ENCODE peak calls at places on chromosomes 7 and 10, in five cellular contexts. P is HCT116, D is GM23338, Q is hepatocyte, A is neural progenitor cell. I is an unnamed sample.

GRCh38 chr10:131899695-131900349 is 986 bp upstream of the PPP2R2D start:
- DNase-seq in D (peak), Q (no peak), P (no peak), A (peak), I (no peak)

GRCh38 chr7:100211342-100211780 is 8.4 kb upstream of the PVRIG start:
- DNase-seq in P (no peak), A (no peak), Q (no peak), D (no peak), I (no peak)

GRCh38 chr7:668139-668871 is 58.2 kb upstream of the DNAAF5 start:
- DNase-seq in P (no peak), Q (peak), A (no peak), D (no peak), I (peak)

GRCh38 chr10:51685768-51686167 is 13.6 kb downstream of the CSTF2T start:
- DNase-seq in D (no peak), Q (no peak), A (peak), P (no peak), I (peak)

GRCh38 chr10:43892062-43892765 is 243.5 kb upstream of the ZNF32 start:
- DNase-seq in D (no peak), A (no peak), P (no peak), Q (no peak), I (peak)

GRCh38 chr10:98664329-98665042 is 217.8 kb upstream of the HPS1 start:
- DNase-seq in D (peak), P (peak), A (peak), Q (no peak), I (peak)

GRCh38 chr10:8407561-8408021 is 353.1 kb downstream of the GATA3 start:
- DNase-seq in D (no peak), A (no peak), P (no peak), Q (no peak), I (no peak)

GRCh38 chr7:112449353-112449752 is 907 bp upstream of the IFRD1 start:
- DNase-seq in P (peak), A (no peak), D (no peak), Q (peak), I (peak)

GRCh38 chr10:8705415-8705814 is 650.9 kb downstream of the GATA3 start:
- DNase-seq in P (no peak), D (no peak), Q (no peak), A (no peak), I (no peak)

GRCh38 chr10:31650010-31650409 is 278.6 kb downstream of the ARHGAP12 start:
- DNase-seq in P (no peak), Q (peak), D (no peak), A (no peak), I (peak)

GRCh38 chr10:101442456-101442800 is 88.5 kb downstream of the BTRC start:
- DNase-seq in Q (no peak), P (no peak), D (no peak), A (no peak), I (no peak)

GRCh38 chr10:101446071-101446470 is 92.1 kb downstream of the BTRC start:
- DNase-seq in Q (no peak), A (peak), P (no peak), D (peak), I (no peak)

GRCh38 chr10:101446947-101447346 is 93.0 kb downstream of the BTRC start:
- DNase-seq in P (no peak), D (no peak), Q (no peak), A (no peak), I (no peak)

GRCh38 chr10:101444058-101444457 is 90.1 kb downstream of the BTRC start:
- DNase-seq in A (no peak), P (no peak), D (peak), Q (no peak), I (peak)

GRCh38 chr10:101444499-101444898 is 90.5 kb downstream of the BTRC start:
- DNase-seq in Q (no peak), P (no peak), A (no peak), D (no peak), I (no peak)
- TF ChIP-seq EZH2phosphoT487 in Q (no peak), P (no peak), A (no peak), D (no peak), I (no peak)

GRCh38 chr10:5461914-5462840 is 37.2 kb downstream of the CALML5 start:
- DNase-seq in P (no peak), D (peak), A (no peak), Q (no peak), I (peak)
- H2AFZ ChIP-seq in P (no peak), D (no peak), A (no peak), Q (no peak), I (no peak)

GRCh38 chr10:109149666-109150350 is 773.5 kb downstream of the XPNPEP1 start:
- DNase-seq in D (no peak), P (no peak), A (no peak), Q (no peak), I (no peak)
- TF ChIP-seq EZH2phosphoT487 in D (no peak), P (no peak), A (no peak), Q (no peak), I (no peak)

GRCh38 chr7:39606941-39607340 is 16.4 kb upstream of the RALA start:
- DNase-seq in Q (no peak), P (no peak), D (no peak), A (no peak), I (no peak)
- H2AFZ ChIP-seq in Q (no peak), P (no peak), D (no peak), A (no peak), I (no peak)

DNA sequence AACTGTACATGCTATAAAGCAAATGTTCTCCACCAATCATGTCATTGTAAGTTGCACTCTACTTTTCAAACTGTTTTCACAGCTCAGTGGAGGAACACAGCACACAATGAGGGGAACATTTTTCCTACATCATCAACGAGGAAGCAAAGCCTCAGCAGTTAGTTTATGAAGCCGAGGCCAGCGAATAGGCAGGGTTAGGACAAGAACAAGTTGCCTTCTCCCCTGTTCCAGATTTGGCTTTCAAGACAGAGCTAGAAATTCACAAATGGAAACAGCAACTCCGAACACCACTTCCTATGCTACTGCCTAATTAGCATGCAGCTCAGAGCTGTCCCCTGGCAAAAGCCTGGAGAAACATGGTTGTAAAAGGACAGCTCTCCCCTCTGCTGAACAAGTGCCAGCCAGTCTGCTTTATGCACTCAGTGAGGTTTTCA is 19.8 kb downstream of the ITGB8 start:
- DNase-seq in P (no peak), Q (peak), A (peak), D (peak), I (no peak)
- TF ChIP-seq EZH2phosphoT487 in P (no peak), Q (no peak), A (no peak), D (no peak), I (no peak)

DNA sequence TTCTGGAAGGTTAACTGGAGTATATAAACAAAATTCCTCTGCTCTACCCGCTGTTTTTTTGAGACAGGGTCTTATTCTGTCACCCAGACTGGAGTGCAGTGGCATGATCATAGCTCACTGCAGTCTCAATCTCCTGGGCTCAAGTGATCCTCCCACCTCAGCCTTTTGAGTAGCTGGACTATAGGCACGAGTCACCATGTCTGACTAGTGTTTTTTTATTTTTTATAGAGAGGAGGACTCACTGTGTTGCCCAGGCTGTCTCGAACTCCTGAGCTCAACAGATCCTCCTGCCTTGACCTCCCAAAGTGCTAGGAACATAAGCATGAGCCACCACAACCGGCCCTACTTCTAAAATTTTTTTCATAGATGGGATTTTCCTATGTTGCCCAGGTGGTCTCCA is 2.2 kb downstream of the RAB18 start:
- DNase-seq in A (no peak), Q (no peak), P (no peak), D (no peak), I (peak)
- H2AFZ ChIP-seq in A (no peak), Q (no peak), P (no peak), D (no peak), I (no peak)

I was measured in GM23248.